ENCODE peak calls at places on chromosomes 7 and 10, in ten cellular contexts. W is OCI-LY7; P is T1000; C is activated CD4-positive, alpha-beta T cell treated with anti-CD3 and anti-CD28 coated beads, Interleukin-2, amount 50 U/mL, for 4 hours; G is choroid plexus epithelial cell; Z is stimulated activated CD8-positive, alpha-beta memory T cell treated with anti-CD3 and anti-CD28 coated beads, Interleukin-2, amount 100 ng/mL, for 48 hours; U is NCI-H748 treated with DMSO at 0.1 percent for 48 hours; Q is GM12865; N is fibroblast of lung; F is T-helper 17 cell. I is an unnamed sample.

GRCh38 chr10:113108180-113108835 is 158.3 kb downstream of the TCF7L2 start:
- DNase-seq in W (peak; percentile 7), P (no peak), C (peak; percentile 3), G (no peak), Z (peak; percentile 12), U (peak; percentile 50), Q (no peak), N (no peak), F (no peak), I (no peak)

GRCh38 chr7:94160719-94161435 is 156.7 kb upstream of the BET1 start:
- DNase-seq in W (peak; percentile 90), P (no peak), C (no peak), G (no peak), Z (no peak), U (no peak), Q (peak; percentile 80), N (no peak), F (no peak), I (no peak)

GRCh38 chr10:110498087-110498981 is 627 bp downstream of the DUSP5 start:
- DNase-seq in W (peak; percentile 44), P (peak; percentile 74), C (peak; percentile 57), G (peak; percentile 70), Z (peak; percentile 40), U (peak; percentile 6), Q (peak; percentile 72), N (peak; percentile 67), F (peak; percentile 55), I (peak; percentile 48)

GRCh38 chr10:132939378-132939955 is 2.9 kb downstream of the CFAP46 start:
- DNase-seq in W (no peak), P (no peak), C (no peak), G (no peak), Z (no peak), U (no peak), Q (no peak), N (no peak), F (no peak), I (no peak)

GRCh38 chr10:349081-349480 is 213.8 kb downstream of the ZMYND11 start:
- DNase-seq in W (no peak), P (no peak), C (no peak), G (no peak), Z (no peak), U (no peak), Q (no peak), N (no peak), F (no peak), I (no peak)

GRCh38 chr7:80816806-80817205 is 102.0 kb downstream of the SEMA3C start:
- DNase-seq in W (no peak), P (no peak), C (no peak), G (no peak), Z (no peak), U (no peak), Q (no peak), N (no peak), F (no peak), I (no peak)

GRCh38 chr7:1015631-1016121 is 28.7 kb upstream of the GPR146 start:
- DNase-seq in W (no peak), P (no peak), C (no peak), G (peak; percentile 17), Z (no peak), U (no peak), Q (no peak), N (no peak), F (no peak), I (no peak)

GRCh38 chr7:73820013-73820412 is 10.8 kb upstream of the CLDN4 start:
- DNase-seq in W (no peak), P (no peak), C (no peak), G (no peak), Z (no peak), U (no peak), Q (no peak), N (no peak), F (no peak), I (no peak)

GRCh38 chr10:83880252-83880791 is 259.0 kb upstream of the GHITM start:
- DNase-seq in W (no peak), P (no peak), C (no peak), G (no peak), Z (no peak), U (no peak), Q (no peak), N (no peak), F (no peak), I (no peak)

GRCh38 chr7:36128448-36129047 is 24.5 kb upstream of the EEPD1 start:
- DNase-seq in W (peak; percentile 11), P (peak; percentile 73), C (no peak), G (peak; percentile 93), Z (no peak), U (peak; percentile 53), Q (no peak), N (peak; percentile 96), F (no peak), I (peak; percentile 77)

GRCh38 chr7:41559426-41559825 is 143.5 kb downstream of the INHBA start:
- DNase-seq in W (no peak), P (no peak), C (no peak), G (no peak), Z (no peak), U (no peak), Q (no peak), N (no peak), F (no peak), I (no peak)

I was measured in ovary.